ENCODE peak calls at places on chromosomes 6 and 20, in nine cellular contexts. K is breast epithelium, C is T-helper 2 cell, Y is heart right ventricle, D is substantia nigra, U is AG04450, E is WTC11, J is Kasumi-1, S is NCI-H1105. P is an unnamed sample.

GRCh38 chr6:32405656-32406055 is 1.3 kb downstream of the BTNL2 start:
- DNase-seq in D (no peak), U (no peak), E (no peak), C (no peak), S (no peak), J (no peak), Y (no peak), K (no peak), P (no peak)

GRCh38 chr6:110951986-110952794 is 6.3 kb upstream of the GTF3C6 start:
- DNase-seq in Y (no peak), E (no peak), K (no peak), D (no peak), S (no peak), U (no peak), C (no peak), J (no peak), P (no peak)

GRCh38 chr6:3138341-3138740 is 19.0 kb downstream of the TUBB2A start:
- DNase-seq in S (no peak), D (no peak), Y (no peak), C (no peak), K (no peak), E (no peak), U (no peak), J (no peak), P (no peak)

GRCh38 chr6:27890351-27891299 is 21.6 kb downstream of the OR2B2 start:
- DNase-seq in U (peak; percentile 84), K (peak; percentile 35), D (peak; percentile 5), Y (peak; percentile 33), S (no peak), E (peak; percentile 74), C (peak; percentile 73), J (peak; percentile 93), P (no peak)

GRCh38 chr6:36657265-36657664 is 21.2 kb upstream of the CDKN1A start:
- DNase-seq in D (no peak), C (no peak), S (no peak), J (no peak), K (no peak), E (no peak), Y (no peak), U (no peak), P (no peak)

GRCh38 chr20:37319120-37319717 is 26.7 kb upstream of the SRC start:
- DNase-seq in S (no peak), C (no peak), U (no peak), K (no peak), J (peak; percentile 5), E (no peak), D (no peak), Y (no peak), P (no peak)

GRCh38 chr6:31970604-31971271 is 1.2 kb downstream of the DXO start:
- DNase-seq in S (peak; percentile 40), C (no peak), U (no peak), D (no peak), J (no peak), E (no peak), K (no peak), Y (no peak), P (no peak)

GRCh38 chr20:32019156-32019510 is 8.9 kb downstream of the CCM2L start:
- DNase-seq in E (peak; percentile 81), S (peak; percentile 56), Y (no peak), D (no peak), J (no peak), U (no peak), K (no peak), C (no peak), P (no peak)

GRCh38 chr6:11609324-11610071 is 71.9 kb downstream of the TMEM170B start:
- DNase-seq in E (no peak), Y (peak; percentile 45), C (no peak), D (peak; percentile 34), S (no peak), J (no peak), K (no peak), U (no peak), P (peak; percentile 82)

GRCh38 chr6:92810913-92811312 is 608.4 kb downstream of the EPHA7 start:
- DNase-seq in J (peak; percentile 56), C (no peak), U (peak; percentile 1), D (no peak), K (no peak), E (peak; percentile 69), Y (no peak), S (peak; percentile 61), P (no peak)

GRCh38 chr6:139962663-139963314 is 588.3 kb upstream of the CITED2 start:
- DNase-seq in C (no peak), Y (no peak), D (no peak), S (no peak), E (no peak), J (no peak), K (no peak), U (no peak), P (no peak)

GRCh38 chr6:41228616-41229015 is 467 bp downstream of the TREML4 start:
- DNase-seq in S (no peak), E (peak; percentile 46), U (no peak), C (no peak), J (peak; percentile 22), D (no peak), K (no peak), Y (no peak), P (no peak)

GRCh38 chr20:676315-676937 is 824 bp upstream of the SCRT2 start:
- DNase-seq in Y (no peak), J (peak; percentile 57), S (peak; percentile 39), D (no peak), K (no peak), E (no peak), U (no peak), C (no peak), P (no peak)

GRCh38 chr20:63100401-63100925 is 93.7 kb upstream of the BHLHE23 start:
- DNase-seq in D (no peak), U (no peak), S (no peak), E (peak; percentile 7), C (peak; percentile 2), Y (peak; percentile 1), J (no peak), K (no peak), P (no peak)

GRCh38 chr6:134826889-134827737 is 122.8 kb downstream of the ALDH8A1 start:
- DNase-seq in J (no peak), C (no peak), S (no peak), K (peak; percentile 78), E (no peak), Y (peak; percentile 67), U (peak; percentile 50), D (no peak), P (peak; percentile 92)

P was measured in right atrium auricular region.